ENCODE peak calls at places on chromosomes 11 and 22, in four cellular contexts. One of them, this sample, is unnamed. For H3K4me1, the result is how much of the 10 kb centered on the place peaks cover.

GRCh38 chr11:70429428-70429705 is 31.0 kb downstream of the CTTN start:
- DNase-seq in MM.1S: no peak
- DNase-seq in GM23338: no peak
- DNase-seq in lower lobe of right lung: no peak
- DNase-seq in this sample: no peak

GRCh38 chr11:64356498-64357411 is 2.2 kb upstream of the RPS6KA4 start:
- DNase-seq in GM23338: peak
- DNase-seq in lower lobe of right lung: no peak
- DNase-seq in MM.1S: no peak
- DNase-seq in this sample: no peak

GRCh38 chr11:17598700-17599459 is 51.8 kb downstream of the OTOG start:
- DNase-seq in lower lobe of right lung: peak
- DNase-seq in GM23338: peak
- DNase-seq in MM.1S: peak
- DNase-seq in this sample: peak

GRCh38 chr11:134052988-134053945 is 15.6 kb upstream of the JAM3 start:
- DNase-seq in lower lobe of right lung: no peak
- DNase-seq in MM.1S: no peak
- DNase-seq in GM23338: no peak
- DNase-seq in this sample: no peak

GRCh38 chr22:41030891-41031290 is 61.5 kb upstream of the EP300 start:
- DNase-seq in lower lobe of right lung: no peak
- DNase-seq in MM.1S: no peak
- DNase-seq in GM23338: no peak
- DNase-seq in this sample: no peak

GRCh38 chr11:20963596-20963995 is 294.2 kb downstream of the NELL1 start:
- DNase-seq in GM23338: no peak
- DNase-seq in lower lobe of right lung: no peak
- DNase-seq in MM.1S: no peak
- DNase-seq in this sample: no peak

GRCh38 chr11:31796523-31797226 is 14.4 kb downstream of the PAX6 start:
- DNase-seq in GM23338: peak
- DNase-seq in MM.1S: no peak
- DNase-seq in lower lobe of right lung: no peak
- DNase-seq in this sample: no peak

GRCh38 chr22:22746061-22746962 is 101.9 kb downstream of the GGTLC2 start:
- DNase-seq in GM23338: no peak
- DNase-seq in MM.1S: no peak
- DNase-seq in lower lobe of right lung: no peak
- DNase-seq in this sample: no peak

GRCh38 chr11:28448186-28448585 is 340.0 kb downstream of the METTL15 start:
- DNase-seq in lower lobe of right lung: no peak
- DNase-seq in GM23338: no peak
- DNase-seq in MM.1S: no peak
- DNase-seq in this sample: no peak

GRCh38 chr22:43887391-43887790 is 4.4 kb downstream of the PNPLA5 start:
- DNase-seq in MM.1S: no peak
- DNase-seq in GM23338: no peak
- DNase-seq in lower lobe of right lung: no peak
- DNase-seq in this sample: no peak

GRCh38 chr22:47162865-47163264 is 400.4 kb downstream of the TBC1D22A start:
- DNase-seq in MM.1S: no peak
- DNase-seq in lower lobe of right lung: peak
- DNase-seq in GM23338: no peak
- DNase-seq in this sample: peak

GRCh38 chr11:26569646-26570045 is 2.4 kb downstream of the MUC15 start:
- DNase-seq in MM.1S: no peak
- DNase-seq in GM23338: no peak
- DNase-seq in lower lobe of right lung: no peak
- DNase-seq in this sample: no peak

GRCh38 chr11:113132001-113132400 is 170.8 kb downstream of the NCAM1 start:
- DNase-seq in MM.1S: no peak
- DNase-seq in GM23338: no peak
- DNase-seq in lower lobe of right lung: no peak
- DNase-seq in this sample: no peak

GRCh38 chr11:71490731-71491390 is 36.2 kb upstream of the KRTAP5-7 start:
- DNase-seq in GM23338: no peak
- DNase-seq in lower lobe of right lung: no peak
- DNase-seq in MM.1S: no peak
- DNase-seq in this sample: no peak

GRCh38 chr22:17781319-17782031 is 7.2 kb upstream of the BID start:
- DNase-seq in MM.1S: peak
- DNase-seq in lower lobe of right lung: no peak
- DNase-seq in GM23338: no peak
- DNase-seq in this sample: no peak

GRCh38 chr11:128670631-128671030 is 23.2 kb upstream of the FLI1 start:
- DNase-seq in MM.1S: no peak
- DNase-seq in lower lobe of right lung: no peak
- DNase-seq in GM23338: no peak
- DNase-seq in this sample: no peak

GRCh38 chr11:11535611-11536010 is 86.2 kb downstream of the GALNT18 start:
- DNase-seq in lower lobe of right lung: no peak
- DNase-seq in MM.1S: no peak
- DNase-seq in GM23338: no peak
- DNase-seq in this sample: no peak

GRCh38 chr11:8814209-8814922 is 96.6 kb upstream of the AKIP1 start:
- DNase-seq in GM23338: no peak
- DNase-seq in lower lobe of right lung: no peak
- DNase-seq in MM.1S: no peak
- DNase-seq in this sample: no peak

GRCh38 chr11:60872124-60872951 is 5.0 kb downstream of the ZP1 start:
- DNase-seq in MM.1S: peak
- DNase-seq in lower lobe of right lung: peak
- DNase-seq in GM23338: no peak
- DNase-seq in this sample: no peak

GRCh38 chr22:20180245-20180630 is 29.4 kb upstream of the CCDC188 start:
- DNase-seq in lower lobe of right lung: no peak
- DNase-seq in MM.1S: no peak
- DNase-seq in GM23338: peak
- DNase-seq in this sample: no peak

GRCh38 chr11:445765-446588 is 4.1 kb upstream of the PTDSS2 start:
- DNase-seq in GM23338: no peak
- DNase-seq in lower lobe of right lung: peak
- DNase-seq in MM.1S: no peak
- DNase-seq in this sample: no peak
- H3K4me1 ChIP-seq in GM23338: under half
- H3K4me1 ChIP-seq in lower lobe of right lung: under half
- H3K4me1 ChIP-seq in MM.1S: under half
- H3K4me1 ChIP-seq in this sample: under half

GRCh38 chr11:119019996-119020395 is 1.4 kb downstream of the TRAPPC4 start:
- DNase-seq in lower lobe of right lung: no peak
- DNase-seq in MM.1S: no peak
- DNase-seq in GM23338: no peak
- DNase-seq in this sample: no peak
- H3K4me3 ChIP-seq in lower lobe of right lung: peak
- H3K4me3 ChIP-seq in MM.1S: peak
- H3K4me3 ChIP-seq in GM23338: peak
- H3K4me3 ChIP-seq in this sample: peak

DNA sequence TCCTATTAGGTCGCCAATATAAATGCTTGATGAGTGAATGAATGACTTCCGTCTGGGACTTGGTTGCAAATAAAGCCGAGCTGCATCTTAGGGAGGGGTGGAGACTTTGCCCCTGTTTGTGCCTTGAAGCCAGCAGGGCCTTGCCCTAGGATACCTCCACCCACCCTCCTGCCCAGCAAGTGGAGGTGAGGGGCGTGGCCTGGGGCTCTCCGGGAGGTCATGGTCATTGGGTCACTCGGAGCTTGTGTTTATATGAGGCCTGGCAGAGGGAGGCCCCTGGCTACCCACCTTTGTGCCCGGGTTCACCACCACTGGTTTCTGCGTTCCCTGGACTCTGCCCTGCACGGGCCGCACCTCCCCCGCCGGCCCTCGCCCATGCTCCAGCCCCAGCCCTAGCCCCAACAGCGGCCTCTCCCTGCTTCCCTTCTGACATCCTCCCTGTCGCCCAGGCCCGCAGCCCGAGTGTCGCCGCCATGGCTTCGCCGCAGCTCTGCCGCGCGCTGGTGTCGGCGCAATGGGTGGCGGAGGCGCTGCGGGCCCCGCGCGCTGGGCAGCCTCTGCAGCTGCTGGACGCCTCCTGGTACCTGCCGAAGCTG is 4.3 kb downstream of the MPST start:
- DNase-seq in lower lobe of right lung: no peak
- DNase-seq in MM.1S: no peak
- DNase-seq in GM23338: no peak
- DNase-seq in this sample: no peak
- H3K4me1 ChIP-seq in lower lobe of right lung: under half
- H3K4me1 ChIP-seq in MM.1S: under half
- H3K4me1 ChIP-seq in GM23338: under half
- H3K4me1 ChIP-seq in this sample: under half

GRCh38 chr22:36027960-36028645 is 521 bp downstream of the RBFOX2 start:
- DNase-seq in GM23338: peak
- DNase-seq in MM.1S: peak
- DNase-seq in lower lobe of right lung: no peak
- DNase-seq in this sample: peak

GRCh38 chr22:36028646-36029405 is at the start of gene RBFOX2:
- DNase-seq in lower lobe of right lung: peak
- DNase-seq in MM.1S: peak
- DNase-seq in GM23338: peak
- DNase-seq in this sample: peak

GRCh38 chr22:36026741-36027140 is 1.9 kb downstream of the RBFOX2 start:
- DNase-seq in lower lobe of right lung: no peak
- DNase-seq in GM23338: peak
- DNase-seq in MM.1S: no peak
- DNase-seq in this sample: no peak

GRCh38 chr22:36027579-36027959 is 1.1 kb downstream of the RBFOX2 start:
- DNase-seq in GM23338: no peak
- DNase-seq in MM.1S: no peak
- DNase-seq in lower lobe of right lung: no peak
- DNase-seq in this sample: no peak

GRCh38 chr22:36029406-36029755 is 757 bp upstream of the RBFOX2 start:
- DNase-seq in lower lobe of right lung: no peak
- DNase-seq in MM.1S: no peak
- DNase-seq in GM23338: no peak
- DNase-seq in this sample: no peak
- H3K4me3 ChIP-seq in lower lobe of right lung: peak
- H3K4me3 ChIP-seq in MM.1S: peak
- H3K4me3 ChIP-seq in GM23338: peak
- H3K4me3 ChIP-seq in this sample: peak

GRCh38 chr11:126347751-126348628 is 7.5 kb upstream of the ST3GAL4 start:
- DNase-seq in GM23338: no peak
- DNase-seq in MM.1S: no peak
- DNase-seq in lower lobe of right lung: no peak
- DNase-seq in this sample: no peak
- H3K4me1 ChIP-seq in GM23338: under half
- H3K4me1 ChIP-seq in MM.1S: under half
- H3K4me1 ChIP-seq in lower lobe of right lung: half or more
- H3K4me1 ChIP-seq in this sample: under half